ENCODE peak calls at places on chromosomes 5 and 9, in four cellular contexts. Z, L, T and U are unnamed samples.

GRCh38 chr5:891117-891836 is 1.3 kb downstream of the BRD9 start:
- DNase-seq in Z (peak; percentile 6), L (no peak), T (peak; percentile 55), U (no peak)

GRCh38 chr9:3262831-3263544 is 262.8 kb downstream of the RFX3 start:
- DNase-seq in Z (no peak), L (no peak), T (no peak), U (no peak)

GRCh38 chr5:179120951-179121666 is 60.9 kb downstream of the ZNF354C start:
- DNase-seq in Z (no peak), L (no peak), T (no peak), U (no peak)

GRCh38 chr9:95025213-95026170 is 292.0 kb downstream of the FANCC start:
- DNase-seq in Z (peak; percentile 95), L (no peak), T (no peak), U (no peak)

GRCh38 chr9:96209407-96210031 is 92.5 kb downstream of the HSD17B3 start:
- DNase-seq in Z (peak; percentile 40), L (no peak), T (peak; percentile 59), U (no peak)

GRCh38 chr5:148760945-148761638 is 65.3 kb upstream of the ADRB2 start:
- DNase-seq in Z (no peak), L (peak; percentile 26), T (no peak), U (peak; percentile 10)

GRCh38 chr5:114857951-114858401 is 311.7 kb downstream of the TRIM36 start:
- DNase-seq in Z (no peak), L (no peak), T (peak; percentile 1), U (no peak)

GRCh38 chr9:110802416-110803035 is 133.9 kb downstream of the MUSK start:
- DNase-seq in Z (peak; percentile 82), L (no peak), T (no peak), U (no peak)

GRCh38 chr5:116527587-116527986 is 47.0 kb downstream of the SEMA6A start:
- DNase-seq in Z (no peak), L (no peak), T (no peak), U (no peak)

GRCh38 chr5:1214936-1215220 is 10.3 kb upstream of the SLC6A18 start:
- DNase-seq in Z (no peak), L (no peak), T (no peak), U (no peak)

GRCh38 chr5:73892806-73893205 is 266.8 kb downstream of the ARHGEF28 start:
- DNase-seq in Z (peak; percentile 96), L (no peak), T (peak; percentile 68), U (no peak)

GRCh38 chr5:96661841-96662724 is at the start of gene CAST:
- DNase-seq in Z (peak; percentile 86), L (peak; percentile 92), T (peak; percentile 69), U (peak; percentile 93)

GRCh38 chr9:78575041-78575440 is 278.1 kb downstream of the PSAT1 start:
- DNase-seq in Z (no peak), L (no peak), T (no peak), U (no peak)
- TF ChIP-seq CTCF in Z (no peak), L (no peak), T (no peak), U (no peak)

GRCh38 chr5:13833440-13833839 is 111.0 kb downstream of the DNAH5 start:
- DNase-seq in Z (no peak), L (no peak), T (no peak), U (no peak)

GRCh38 chr5:13830536-13830935 is 114.0 kb downstream of the DNAH5 start:
- DNase-seq in Z (no peak), L (no peak), T (peak; percentile 88), U (no peak)

DNA sequence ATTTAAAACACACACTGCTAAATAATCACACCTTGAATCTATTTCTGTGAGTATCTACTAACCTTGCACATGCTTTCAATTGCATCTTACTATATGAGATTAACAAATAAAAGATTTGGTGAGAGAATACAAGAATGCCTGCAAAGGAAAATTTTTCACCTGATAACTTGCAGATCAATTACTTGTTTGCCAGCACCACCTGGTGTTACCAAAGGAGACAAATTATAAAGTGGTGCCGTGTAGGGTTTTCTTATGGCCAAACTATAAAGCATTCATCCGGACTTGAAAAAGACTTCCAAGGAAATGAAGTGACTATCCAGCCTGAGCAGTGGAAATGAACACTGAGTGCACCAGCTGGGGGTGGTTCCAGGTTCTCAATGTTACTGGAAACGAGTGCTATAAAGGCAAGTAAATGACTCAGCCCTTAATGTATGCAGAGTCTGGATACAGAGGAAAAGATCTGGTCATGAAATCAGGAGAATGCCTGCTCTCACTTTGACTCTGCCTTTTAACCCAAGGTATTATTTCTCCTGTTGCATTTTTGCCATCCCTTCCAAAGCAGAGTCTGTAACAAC is 113.2 kb downstream of the DNAH5 start:
- DNase-seq in Z (peak; percentile 2), L (no peak), T (peak; percentile 74), U (no peak)
- TF ChIP-seq CTCF in Z (no peak), L (no peak), T (peak; percentile 44), U (no peak)

DNA sequence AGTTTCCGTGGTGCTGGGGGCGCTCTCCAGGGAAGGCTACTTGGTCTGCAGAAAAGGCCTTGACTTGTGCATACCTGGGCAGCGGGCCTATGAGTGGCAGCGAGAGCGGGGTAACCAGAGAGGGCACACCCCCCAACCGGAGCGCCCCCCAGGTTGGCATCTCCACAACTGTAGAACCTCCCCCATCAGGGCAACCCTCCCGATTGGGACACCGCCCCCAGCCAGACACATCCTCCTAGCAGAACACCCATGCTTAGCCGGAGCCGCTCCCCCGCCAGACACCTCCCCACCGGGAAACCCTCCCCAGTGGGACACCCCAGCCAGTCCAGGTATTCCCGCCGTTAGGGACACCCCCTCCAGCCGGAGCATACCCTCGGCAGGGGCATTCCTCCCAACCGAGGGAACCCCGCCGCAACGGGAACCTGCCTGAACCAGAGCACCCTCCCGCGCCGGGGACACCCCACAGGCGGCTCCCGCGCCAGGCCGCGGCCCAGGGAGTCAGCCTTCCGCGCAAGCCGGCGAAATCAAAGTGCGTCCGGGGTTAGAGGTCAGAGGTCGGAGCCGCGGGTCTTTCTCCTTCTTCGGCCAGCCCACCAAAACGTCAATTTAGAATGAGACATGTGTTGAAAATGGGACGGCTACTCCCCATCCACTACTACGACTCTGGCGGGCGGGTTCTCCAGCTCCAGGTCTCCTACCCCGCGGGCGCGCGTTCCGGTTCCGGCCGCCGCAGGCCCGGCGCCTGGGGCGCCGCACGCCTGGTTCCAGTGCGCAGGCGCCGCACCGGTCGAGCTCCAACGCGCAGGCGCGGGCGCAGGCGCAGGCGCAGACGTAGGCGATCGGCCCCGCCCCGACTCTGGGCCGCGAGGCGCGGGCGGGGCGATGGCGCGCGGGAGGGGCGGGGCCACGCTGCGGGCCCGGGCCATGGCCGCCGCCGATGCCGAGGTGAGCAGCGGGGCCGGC is at the start of gene EHMT1:
- DNase-seq in Z (peak; percentile 84), L (peak; percentile 90), T (peak; percentile 77), U (peak; percentile 100)
- TF ChIP-seq CTCF in Z (peak; percentile 6), L (peak; percentile 13), T (no peak), U (no peak)

DNA sequence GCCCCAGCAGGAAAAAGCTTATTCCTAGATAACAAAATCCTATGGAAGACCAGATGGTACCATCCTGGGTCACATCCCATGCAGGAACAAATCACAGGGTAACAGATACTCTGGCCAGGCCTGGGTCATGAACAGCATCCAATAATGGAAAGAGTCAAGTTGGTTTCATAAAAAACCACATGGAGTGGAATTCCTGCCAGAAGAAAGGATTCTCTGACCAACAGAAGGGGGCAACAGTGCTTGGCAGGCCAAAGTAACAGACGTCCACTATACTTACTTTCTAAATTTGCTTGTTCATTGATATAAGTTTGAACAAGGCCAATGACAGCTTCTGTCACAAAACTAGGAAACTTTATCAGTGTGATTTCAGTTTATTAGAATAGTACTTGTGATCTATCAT is 273.5 kb downstream of the ARRDC3 start:
- DNase-seq in Z (peak; percentile 57), L (no peak), T (no peak), U (no peak)
- TF ChIP-seq CTCF in Z (peak; percentile 53), L (no peak), T (no peak), U (no peak)